ENCODE peak calls at places on chromosomes 16 and 17, in nine cellular contexts. T is DMS 273 treated with DMSO at 0.1 percent for 48 hours, Q is OCI-M1, J is GM03348, P is type B pancreatic cell, A is EL, N is endothelial cell, V is NCI-H460, L is BE2C. G is an unnamed sample.

GRCh38 chr16:24734382-24734781 is 4.9 kb downstream of the TNRC6A start:
- DNase-seq in T (no peak), A (no peak), P (no peak), Q (peak), V (no peak), J (peak), L (no peak), N (no peak), G (no peak)

GRCh38 chr17:7673239-7673638 is 14.1 kb downstream of the TP53 start:
- DNase-seq in V (peak), A (peak), P (no peak), L (no peak), N (no peak), T (no peak), J (no peak), Q (peak), G (no peak)

GRCh38 chr16:50519602-50520001 is 28.6 kb upstream of the NKD1 start:
- DNase-seq in V (no peak), J (no peak), L (no peak), P (no peak), T (no peak), N (no peak), A (no peak), Q (no peak), G (no peak)

GRCh38 chr16:71645450-71645849 is 19.5 kb downstream of the MARVELD3 start:
- DNase-seq in J (peak), T (peak), P (no peak), N (no peak), L (peak), V (peak), A (peak), Q (peak), G (no peak)

GRCh38 chr16:24800586-24800985 is 45.2 kb upstream of the SLC5A11 start:
- DNase-seq in T (no peak), Q (no peak), V (peak), N (no peak), L (no peak), P (no peak), A (peak), J (no peak), G (no peak)

GRCh38 chr16:50830698-50831097 is 88.8 kb downstream of the CYLD start:
- DNase-seq in J (no peak), V (no peak), Q (no peak), A (no peak), N (no peak), L (no peak), T (no peak), P (peak), G (no peak)

GRCh38 chr16:9192746-9193145 is 101.3 kb downstream of the HAPSTR1 start:
- DNase-seq in J (no peak), A (peak), T (no peak), Q (no peak), L (no peak), N (no peak), P (no peak), V (no peak), G (no peak)

GRCh38 chr17:48620497-48621139 is 5.5 kb upstream of the HOXB8 start:
- DNase-seq in V (no peak), Q (no peak), J (no peak), N (no peak), P (no peak), A (no peak), T (no peak), L (no peak), G (no peak)

GRCh38 chr17:54920819-54921218 is 20.2 kb downstream of the TOM1L1 start:
- DNase-seq in N (no peak), L (no peak), T (no peak), Q (no peak), A (no peak), P (no peak), J (no peak), V (no peak), G (no peak)

GRCh38 chr17:32495347-32496253 is 8.8 kb downstream of the CDK5R1 start:
- DNase-seq in T (no peak), Q (no peak), V (no peak), P (no peak), A (no peak), J (no peak), L (peak), N (no peak), G (peak)

GRCh38 chr17:74037320-74037719 is 166.2 kb upstream of the RPL38 start:
- DNase-seq in A (no peak), N (peak), V (no peak), Q (no peak), P (no peak), L (peak), T (peak), J (no peak), G (no peak)

GRCh38 chr17:4858880-4859260 is 25.7 kb downstream of the MINK1 start:
- DNase-seq in L (peak), Q (no peak), N (no peak), J (peak), P (no peak), A (peak), V (no peak), T (no peak), G (no peak)

GRCh38 chr16:59707441-59707840 is 973.3 kb upstream of the GOT2 start:
- DNase-seq in T (no peak), V (no peak), A (no peak), Q (no peak), P (no peak), N (no peak), J (no peak), L (no peak), G (no peak)

GRCh38 chr16:30457743-30458560 is 12.3 kb upstream of the SEPHS2 start:
- DNase-seq in L (no peak), T (no peak), A (no peak), J (no peak), Q (no peak), V (no peak), P (no peak), N (no peak), G (no peak)

GRCh38 chr16:70651524-70651923 is 5.2 kb downstream of the IL34 start:
- DNase-seq in Q (no peak), J (no peak), A (no peak), P (no peak), N (no peak), T (no peak), V (no peak), L (no peak), G (no peak)

GRCh38 chr16:70703041-70703834 is 17.4 kb upstream of the MTSS2 start:
- DNase-seq in J (peak), N (peak), A (peak), T (peak), P (no peak), L (peak), Q (no peak), V (no peak), G (peak)

GRCh38 chr17:37107406-37108083 is 158.8 kb downstream of the AATF start:
- DNase-seq in J (peak), P (no peak), T (no peak), A (no peak), Q (no peak), N (no peak), V (no peak), L (peak), G (no peak)

GRCh38 chr16:72938426-72939164 is 109.3 kb downstream of the ZFHX3 start:
- DNase-seq in T (no peak), V (no peak), P (no peak), Q (no peak), L (peak), N (no peak), A (peak), J (peak), G (peak)

GRCh38 chr16:4386452-4386813 is 14.8 kb downstream of the VASN start:
- DNase-seq in N (no peak), J (peak), Q (no peak), T (no peak), P (no peak), A (peak), L (peak), V (no peak), G (no peak)

GRCh38 chr16:2212362-2213324 is 2.0 kb upstream of the BRICD5 start:
- DNase-seq in N (no peak), J (no peak), A (no peak), T (no peak), L (no peak), Q (no peak), V (no peak), P (no peak), G (no peak)

GRCh38 chr17:42387663-42388380 is 420 bp downstream of the STAT3 start:
- DNase-seq in V (no peak), Q (peak), A (no peak), N (peak), J (peak), L (peak), T (no peak), P (no peak), G (peak)

GRCh38 chr17:79991140-79991923 is 44.3 kb downstream of the TBC1D16 start:
- DNase-seq in V (peak), Q (peak), J (peak), P (peak), L (peak), N (peak), T (peak), A (peak), G (no peak)

GRCh38 chr17:73069164-73069774 is 23.2 kb downstream of the SLC39A11 start:
- DNase-seq in P (no peak), A (no peak), Q (no peak), J (no peak), N (no peak), L (no peak), V (no peak), T (peak), G (no peak)

GRCh38 chr16:68275611-68276191 is 11.4 kb downstream of the SLC7A6 start:
- DNase-seq in J (no peak), T (peak), A (no peak), V (no peak), N (no peak), P (no peak), Q (peak), L (no peak), G (no peak)

GRCh38 chr17:76642032-76642561 is 1.5 kb downstream of the ST6GALNAC1 start:
- DNase-seq in L (no peak), T (no peak), Q (no peak), A (no peak), V (no peak), N (no peak), P (no peak), J (no peak), G (no peak)

GRCh38 chr17:5110816-5111215 is 862 bp downstream of the ZNF232 start:
- DNase-seq in J (no peak), Q (peak), P (no peak), V (no peak), N (no peak), T (no peak), L (no peak), A (no peak), G (no peak)

GRCh38 chr17:80872999-80873951 is 118.4 kb upstream of the CHMP6 start:
- DNase-seq in J (no peak), A (peak), Q (no peak), V (peak), N (no peak), T (no peak), P (no peak), L (no peak), G (no peak)

GRCh38 chr17:48153711-48154642 is 46.4 kb downstream of the SNX11 start:
- DNase-seq in V (peak), P (no peak), A (peak), T (no peak), J (peak), Q (peak), L (peak), N (peak), G (no peak)

GRCh38 chr17:78729636-78730035 is 52.4 kb downstream of the CYTH1 start:
- DNase-seq in P (no peak), T (no peak), A (no peak), L (no peak), V (no peak), J (no peak), N (no peak), Q (no peak), G (no peak)

GRCh38 chr17:79742589-79742918 is 11.8 kb downstream of the ENPP7 start:
- DNase-seq in T (no peak), V (no peak), L (no peak), J (no peak), P (no peak), A (no peak), N (no peak), Q (no peak), G (no peak)

GRCh38 chr17:80418589-80418988 is 3.6 kb downstream of the ENDOV start:
- DNase-seq in N (no peak), Q (no peak), V (no peak), L (no peak), P (no peak), J (no peak), A (no peak), T (no peak), G (no peak)

GRCh38 chr16:554640-555413 is 5.4 kb upstream of the PRR35 start:
- DNase-seq in J (no peak), N (no peak), V (no peak), Q (no peak), P (no peak), L (peak), A (peak), T (peak), G (no peak)

GRCh38 chr17:57016066-57016763 is 38.3 kb downstream of the SCPEP1 start:
- DNase-seq in V (no peak), J (no peak), T (no peak), A (no peak), P (no peak), Q (no peak), L (no peak), N (no peak), G (no peak)

GRCh38 chr17:2090210-2090641 is 35.3 kb downstream of the HIC1 start:
- DNase-seq in J (no peak), T (no peak), A (no peak), V (no peak), Q (no peak), P (no peak), N (no peak), L (no peak), G (no peak)

G was measured in tibial artery.